ENCODE peak calls at places on chromosomes 6 and 20, in five cellular contexts. One of them, this sample, is unnamed. For H3K36me3 and H3K4me1, the result is how much of the 10 kb centered on the place peaks cover.

GRCh38 chr6:25635886-25636317 is 16.1 kb upstream of the SCGN start:
- DNase-seq in CD8-positive, alpha-beta T cell: no peak
- DNase-seq in endodermal cell: peak
- DNase-seq in body of pancreas: no peak
- DNase-seq in neuronal stem cell: peak
- DNase-seq in this sample: no peak

GRCh38 chr6:14819001-14819400 is 426.9 kb upstream of the JARID2 start:
- DNase-seq in CD8-positive, alpha-beta T cell: no peak
- DNase-seq in endodermal cell: no peak
- DNase-seq in body of pancreas: no peak
- DNase-seq in neuronal stem cell: no peak
- DNase-seq in this sample: no peak

GRCh38 chr6:9250852-9251251 is 815.5 kb upstream of the SLC35B3 start:
- DNase-seq in CD8-positive, alpha-beta T cell: no peak
- DNase-seq in endodermal cell: peak
- DNase-seq in body of pancreas: peak
- DNase-seq in neuronal stem cell: peak
- DNase-seq in this sample: no peak

GRCh38 chr6:116398366-116399005 is 27.7 kb downstream of the DSE start:
- DNase-seq in CD8-positive, alpha-beta T cell: no peak
- DNase-seq in endodermal cell: no peak
- DNase-seq in body of pancreas: no peak
- DNase-seq in neuronal stem cell: no peak
- DNase-seq in this sample: no peak

GRCh38 chr6:20483902-20484497 is 50.3 kb upstream of the CDKAL1 start:
- DNase-seq in CD8-positive, alpha-beta T cell: no peak
- DNase-seq in endodermal cell: peak
- DNase-seq in body of pancreas: no peak
- DNase-seq in neuronal stem cell: peak
- DNase-seq in this sample: no peak

GRCh38 chr6:28808383-28808782 is 115.4 kb downstream of the TRIM27 start:
- DNase-seq in CD8-positive, alpha-beta T cell: no peak
- DNase-seq in endodermal cell: no peak
- DNase-seq in body of pancreas: no peak
- DNase-seq in neuronal stem cell: no peak
- DNase-seq in this sample: no peak

GRCh38 chr6:5199203-5200101 is 61.3 kb downstream of the LYRM4 start:
- DNase-seq in CD8-positive, alpha-beta T cell: no peak
- DNase-seq in endodermal cell: no peak
- DNase-seq in body of pancreas: no peak
- DNase-seq in neuronal stem cell: no peak
- DNase-seq in this sample: no peak

GRCh38 chr6:31497595-31498476 is at the start of gene MICB:
- DNase-seq in CD8-positive, alpha-beta T cell: peak
- DNase-seq in endodermal cell: peak
- DNase-seq in body of pancreas: peak
- DNase-seq in neuronal stem cell: peak
- DNase-seq in this sample: peak

GRCh38 chr20:15058836-15059235 is 721.4 kb upstream of the FLRT3 start:
- DNase-seq in CD8-positive, alpha-beta T cell: no peak
- DNase-seq in endodermal cell: no peak
- DNase-seq in body of pancreas: no peak
- DNase-seq in neuronal stem cell: no peak
- DNase-seq in this sample: no peak

GRCh38 chr20:17437251-17437650 is 93.9 kb downstream of the BFSP1 start:
- DNase-seq in CD8-positive, alpha-beta T cell: no peak
- DNase-seq in endodermal cell: no peak
- DNase-seq in body of pancreas: no peak
- DNase-seq in neuronal stem cell: no peak
- DNase-seq in this sample: no peak

GRCh38 chr6:40276176-40276575 is 311.0 kb downstream of the LRFN2 start:
- DNase-seq in CD8-positive, alpha-beta T cell: no peak
- DNase-seq in endodermal cell: no peak
- DNase-seq in body of pancreas: peak
- DNase-seq in neuronal stem cell: no peak
- DNase-seq in this sample: peak

GRCh38 chr6:109103942-109104341 is 8.6 kb downstream of the CEP57L1 start:
- DNase-seq in CD8-positive, alpha-beta T cell: no peak
- DNase-seq in endodermal cell: no peak
- DNase-seq in body of pancreas: no peak
- DNase-seq in neuronal stem cell: no peak
- DNase-seq in this sample: no peak

GRCh38 chr6:50998905-50999304 is 180.2 kb downstream of the TFAP2B start:
- DNase-seq in CD8-positive, alpha-beta T cell: no peak
- DNase-seq in endodermal cell: no peak
- DNase-seq in body of pancreas: no peak
- DNase-seq in neuronal stem cell: no peak
- DNase-seq in this sample: no peak

GRCh38 chr6:110018486-110018885 is 40.4 kb downstream of the GPR6 start:
- DNase-seq in CD8-positive, alpha-beta T cell: no peak
- DNase-seq in endodermal cell: no peak
- DNase-seq in body of pancreas: no peak
- DNase-seq in neuronal stem cell: no peak
- DNase-seq in this sample: no peak

GRCh38 chr6:112636650-112637260 is 289.6 kb downstream of the RFPL4B start:
- DNase-seq in CD8-positive, alpha-beta T cell: no peak
- DNase-seq in endodermal cell: no peak
- DNase-seq in body of pancreas: no peak
- DNase-seq in neuronal stem cell: no peak
- DNase-seq in this sample: no peak

GRCh38 chr6:1624848-1625341 is 15.2 kb downstream of the FOXC1 start:
- DNase-seq in CD8-positive, alpha-beta T cell: no peak
- DNase-seq in endodermal cell: no peak
- DNase-seq in body of pancreas: no peak
- DNase-seq in neuronal stem cell: no peak
- DNase-seq in this sample: peak

GRCh38 chr20:51987812-51988211 is 185.5 kb upstream of the SALL4 start:
- DNase-seq in CD8-positive, alpha-beta T cell: no peak
- DNase-seq in endodermal cell: no peak
- DNase-seq in body of pancreas: no peak
- DNase-seq in neuronal stem cell: no peak
- DNase-seq in this sample: no peak

GRCh38 chr6:3490622-3490980 is 33.8 kb upstream of the SLC22A23 start:
- DNase-seq in CD8-positive, alpha-beta T cell: no peak
- DNase-seq in endodermal cell: no peak
- DNase-seq in body of pancreas: no peak
- DNase-seq in neuronal stem cell: no peak
- DNase-seq in this sample: no peak

GRCh38 chr6:53892707-53893106 is 97.9 kb downstream of the LRRC1 start:
- DNase-seq in CD8-positive, alpha-beta T cell: no peak
- DNase-seq in endodermal cell: no peak
- DNase-seq in body of pancreas: no peak
- DNase-seq in neuronal stem cell: no peak
- DNase-seq in this sample: no peak

GRCh38 chr6:124986146-124986545 is 23.9 kb downstream of the RNF217 start:
- DNase-seq in CD8-positive, alpha-beta T cell: no peak
- DNase-seq in endodermal cell: no peak
- DNase-seq in body of pancreas: no peak
- DNase-seq in neuronal stem cell: no peak
- DNase-seq in this sample: no peak

GRCh38 chr6:116229287-116229913 is 24.5 kb downstream of the TSPYL4 start:
- DNase-seq in CD8-positive, alpha-beta T cell: no peak
- DNase-seq in endodermal cell: peak
- DNase-seq in body of pancreas: peak
- DNase-seq in neuronal stem cell: peak
- DNase-seq in this sample: peak

GRCh38 chr20:38790210-38791053 is 15.1 kb upstream of the PPP1R16B start:
- DNase-seq in CD8-positive, alpha-beta T cell: no peak
- DNase-seq in endodermal cell: peak
- DNase-seq in body of pancreas: no peak
- DNase-seq in neuronal stem cell: no peak
- DNase-seq in this sample: no peak

GRCh38 chr20:19254956-19255355 is 42.5 kb downstream of the SLC24A3 start:
- DNase-seq in CD8-positive, alpha-beta T cell: no peak
- DNase-seq in endodermal cell: peak
- DNase-seq in body of pancreas: no peak
- DNase-seq in neuronal stem cell: no peak
- DNase-seq in this sample: no peak

GRCh38 chr20:24993337-24994185 is 1.0 kb upstream of the APMAP start:
- DNase-seq in CD8-positive, alpha-beta T cell: no peak
- DNase-seq in endodermal cell: peak
- DNase-seq in body of pancreas: no peak
- DNase-seq in neuronal stem cell: no peak
- DNase-seq in this sample: no peak

GRCh38 chr6:119978274-119978889 is 628.8 kb upstream of the MAN1A1 start:
- DNase-seq in CD8-positive, alpha-beta T cell: no peak
- DNase-seq in endodermal cell: peak
- DNase-seq in body of pancreas: peak
- DNase-seq in neuronal stem cell: no peak
- DNase-seq in this sample: peak

GRCh38 chr6:148599967-148600426 is 146.8 kb upstream of the UST start:
- DNase-seq in CD8-positive, alpha-beta T cell: no peak
- DNase-seq in endodermal cell: peak
- DNase-seq in body of pancreas: no peak
- DNase-seq in neuronal stem cell: peak
- DNase-seq in this sample: no peak

GRCh38 chr20:58545565-58546195 is 30.5 kb upstream of the APCDD1L start:
- DNase-seq in CD8-positive, alpha-beta T cell: no peak
- DNase-seq in endodermal cell: peak
- DNase-seq in body of pancreas: no peak
- DNase-seq in neuronal stem cell: no peak
- DNase-seq in this sample: no peak

GRCh38 chr6:13375360-13375878 is 47.1 kb upstream of the TBC1D7 start:
- DNase-seq in CD8-positive, alpha-beta T cell: no peak
- DNase-seq in endodermal cell: no peak
- DNase-seq in body of pancreas: no peak
- DNase-seq in neuronal stem cell: no peak
- DNase-seq in this sample: no peak

GRCh38 chr6:170092826-170093225 is 198.1 kb downstream of the DLL1 start:
- DNase-seq in CD8-positive, alpha-beta T cell: no peak
- DNase-seq in endodermal cell: no peak
- DNase-seq in body of pancreas: no peak
- DNase-seq in neuronal stem cell: no peak
- DNase-seq in this sample: no peak

GRCh38 chr6:46175446-46175845 is 4.7 kb upstream of the ENPP5 start:
- DNase-seq in CD8-positive, alpha-beta T cell: no peak
- DNase-seq in endodermal cell: no peak
- DNase-seq in body of pancreas: no peak
- DNase-seq in neuronal stem cell: no peak
- DNase-seq in this sample: no peak

GRCh38 chr6:142756215-142756630 is 188.8 kb downstream of the HIVEP2 start:
- DNase-seq in CD8-positive, alpha-beta T cell: no peak
- DNase-seq in endodermal cell: peak
- DNase-seq in body of pancreas: no peak
- DNase-seq in neuronal stem cell: no peak
- DNase-seq in this sample: no peak

GRCh38 chr6:134826889-134827737 is 122.8 kb downstream of the ALDH8A1 start:
- DNase-seq in CD8-positive, alpha-beta T cell: no peak
- DNase-seq in endodermal cell: no peak
- DNase-seq in body of pancreas: peak
- DNase-seq in neuronal stem cell: no peak
- DNase-seq in this sample: peak

GRCh38 chr6:33882154-33882553 is 78.4 kb upstream of the MLN start:
- DNase-seq in CD8-positive, alpha-beta T cell: no peak
- DNase-seq in endodermal cell: no peak
- DNase-seq in body of pancreas: peak
- DNase-seq in neuronal stem cell: no peak
- DNase-seq in this sample: no peak

DNA sequence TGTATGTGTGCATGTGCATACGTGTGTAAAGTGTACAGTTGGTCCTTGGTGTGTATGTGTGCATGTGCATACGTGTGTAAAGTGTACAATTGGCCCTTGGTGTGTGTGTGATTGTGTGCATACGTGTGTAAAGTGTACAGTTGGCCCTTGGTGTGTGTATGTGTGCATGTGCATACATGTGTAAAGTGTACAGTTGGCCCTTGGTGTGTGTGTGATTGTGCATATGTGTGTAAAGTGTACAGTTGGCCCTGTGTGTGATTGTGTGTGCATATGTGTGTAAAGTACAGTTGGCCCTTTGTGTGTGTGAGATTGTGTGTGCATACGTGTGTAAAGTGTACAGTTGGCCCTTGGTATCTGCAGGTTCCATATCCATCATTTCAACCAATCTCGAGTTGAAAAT is 5.1 kb upstream of the LIME1 start:
- DNase-seq in CD8-positive, alpha-beta T cell: no peak
- DNase-seq in endodermal cell: no peak
- DNase-seq in body of pancreas: no peak
- DNase-seq in neuronal stem cell: no peak
- DNase-seq in this sample: no peak
- H3K36me3 ChIP-seq in CD8-positive, alpha-beta T cell: under half
- H3K36me3 ChIP-seq in endodermal cell: under half
- H3K36me3 ChIP-seq in body of pancreas: under half
- H3K36me3 ChIP-seq in neuronal stem cell: half or more
- H3K36me3 ChIP-seq in this sample: under half

DNA sequence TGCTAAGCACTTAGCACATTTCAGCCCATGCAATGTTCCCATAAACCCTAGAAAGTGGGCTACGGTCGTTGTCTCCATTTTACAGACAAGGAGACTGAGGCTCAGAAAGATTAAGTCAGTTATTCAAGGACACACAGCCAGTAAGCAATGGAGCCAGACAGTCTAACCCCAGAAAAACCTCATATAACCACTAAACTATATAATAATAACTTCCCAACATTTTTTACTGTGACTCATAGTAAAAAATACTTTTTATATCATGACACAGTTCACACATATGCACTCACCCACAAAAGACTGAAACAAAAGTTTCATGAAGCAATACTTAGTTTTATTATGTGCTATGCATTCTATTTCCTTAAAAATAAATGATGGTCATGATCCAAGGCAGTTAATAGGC is 66.2 kb upstream of the EYA2 start:
- DNase-seq in CD8-positive, alpha-beta T cell: no peak
- DNase-seq in endodermal cell: no peak
- DNase-seq in body of pancreas: no peak
- DNase-seq in neuronal stem cell: no peak
- DNase-seq in this sample: no peak
- H3K4me1 ChIP-seq in CD8-positive, alpha-beta T cell: under half
- H3K4me1 ChIP-seq in endodermal cell: under half
- H3K4me1 ChIP-seq in body of pancreas: under half
- H3K4me1 ChIP-seq in neuronal stem cell: under half
- H3K4me1 ChIP-seq in this sample: under half

GRCh38 chr6:167020211-167020610 is 21.0 kb downstream of the CEP43 start:
- DNase-seq in CD8-positive, alpha-beta T cell: no peak
- DNase-seq in endodermal cell: no peak
- DNase-seq in body of pancreas: no peak
- DNase-seq in neuronal stem cell: no peak
- DNase-seq in this sample: no peak
- H3K36me3 ChIP-seq in CD8-positive, alpha-beta T cell: under half
- H3K36me3 ChIP-seq in endodermal cell: half or more
- H3K36me3 ChIP-seq in body of pancreas: under half
- H3K36me3 ChIP-seq in neuronal stem cell: half or more
- H3K36me3 ChIP-seq in this sample: under half

GRCh38 chr6:106186714-106187113 is 100.6 kb downstream of the PRDM1 start:
- DNase-seq in CD8-positive, alpha-beta T cell: no peak
- DNase-seq in endodermal cell: no peak
- DNase-seq in body of pancreas: no peak
- DNase-seq in neuronal stem cell: no peak
- DNase-seq in this sample: no peak
- H3K4me1 ChIP-seq in CD8-positive, alpha-beta T cell: under half
- H3K4me1 ChIP-seq in endodermal cell: under half
- H3K4me1 ChIP-seq in body of pancreas: under half
- H3K4me1 ChIP-seq in neuronal stem cell: under half
- H3K4me1 ChIP-seq in this sample: under half